ENCODE peak calls at places on chromosomes 3 and 15, in eight cellular contexts. W, H, R, C, S, X, J and A are unnamed samples.

GRCh38 chr3:60301142-60301541 is 950.1 kb downstream of the FHIT start:
- DNase-seq in W (no peak), H (no peak), R (no peak), C (no peak), S (no peak), X (no peak), J (no peak), A (no peak)

GRCh38 chr3:57755368-57756021 is 614 bp upstream of the SLMAP start:
- DNase-seq in W (no peak), H (peak; percentile 82), R (peak; percentile 32), C (no peak), S (no peak), X (no peak), J (peak; percentile 78), A (peak; percentile 80)

GRCh38 chr3:3307491-3307890 is 128.0 kb upstream of the CRBN start:
- DNase-seq in W (no peak), H (no peak), R (no peak), C (no peak), S (no peak), X (no peak), J (no peak), A (no peak)

GRCh38 chr3:54536450-54536849 is 391.4 kb downstream of the LRTM1 start:
- DNase-seq in W (no peak), H (no peak), R (no peak), C (no peak), S (no peak), X (no peak), J (no peak), A (no peak)

GRCh38 chr3:24305795-24306467 is 188.7 kb downstream of the THRB start:
- DNase-seq in W (no peak), H (no peak), R (no peak), C (no peak), S (no peak), X (no peak), J (no peak), A (no peak)

GRCh38 chr3:179179256-179179655 is 31.1 kb downstream of the PIK3CA start:
- DNase-seq in W (no peak), H (no peak), R (no peak), C (no peak), S (no peak), X (no peak), J (no peak), A (no peak)

GRCh38 chr15:52010633-52011595 is 8.1 kb upstream of the MAPK6 start:
- DNase-seq in W (no peak), H (no peak), R (no peak), C (no peak), S (no peak), X (no peak), J (no peak), A (no peak)

GRCh38 chr3:99666201-99666600 is 27.8 kb downstream of the COL8A1 start:
- DNase-seq in W (no peak), H (no peak), R (no peak), C (no peak), S (no peak), X (no peak), J (no peak), A (no peak)

GRCh38 chr3:122313261-122313660 is 11.8 kb upstream of the CSTA start:
- DNase-seq in W (no peak), H (no peak), R (no peak), C (no peak), S (no peak), X (no peak), J (no peak), A (no peak)

GRCh38 chr3:137110392-137110996 is 152.7 kb downstream of the IL20RB start:
- DNase-seq in W (no peak), H (peak; percentile 16), R (no peak), C (no peak), S (no peak), X (no peak), J (no peak), A (no peak)

GRCh38 chr3:171321241-171321640 is 139.0 kb downstream of the TNIK start:
- DNase-seq in W (no peak), H (no peak), R (no peak), C (no peak), S (no peak), X (no peak), J (no peak), A (no peak)

GRCh38 chr3:69699183-69699582 is 40.1 kb upstream of the MITF start:
- DNase-seq in W (no peak), H (no peak), R (no peak), C (no peak), S (no peak), X (no peak), J (no peak), A (no peak)

GRCh38 chr3:175186511-175186910 is 327.4 kb downstream of the NAALADL2 start:
- DNase-seq in W (no peak), H (no peak), R (no peak), C (no peak), S (no peak), X (no peak), J (no peak), A (no peak)

GRCh38 chr3:79233431-79234060 is 534.3 kb downstream of the ROBO1 start:
- DNase-seq in W (no peak), H (no peak), R (no peak), C (no peak), S (no peak), X (no peak), J (no peak), A (no peak)

GRCh38 chr15:75712668-75713337 is at the start of gene CSPG4:
- DNase-seq in W (no peak), H (no peak), R (no peak), C (peak; percentile 46), S (peak; percentile 83), X (peak; percentile 84), J (no peak), A (peak; percentile 56)
- TF ChIP-seq POLR2A in W (no peak), H (no peak), R (no peak), C (peak; percentile 88), S (peak; percentile 39), X (peak; percentile 77), J (no peak), A (no peak)

GRCh38 chr3:196317702-196318467 is at the start of gene DYNLT2B:
- DNase-seq in W (peak; percentile 96), H (peak; percentile 94), R (peak; percentile 97), C (peak; percentile 73), S (peak; percentile 91), X (peak; percentile 94), J (peak; percentile 95), A (peak; percentile 90)
- TF ChIP-seq POLR2A in W (no peak), H (peak; percentile 96), R (peak; percentile 77), C (peak; percentile 71), S (peak; percentile 48), X (peak; percentile 82), J (peak; percentile 58), A (no peak)

DNA sequence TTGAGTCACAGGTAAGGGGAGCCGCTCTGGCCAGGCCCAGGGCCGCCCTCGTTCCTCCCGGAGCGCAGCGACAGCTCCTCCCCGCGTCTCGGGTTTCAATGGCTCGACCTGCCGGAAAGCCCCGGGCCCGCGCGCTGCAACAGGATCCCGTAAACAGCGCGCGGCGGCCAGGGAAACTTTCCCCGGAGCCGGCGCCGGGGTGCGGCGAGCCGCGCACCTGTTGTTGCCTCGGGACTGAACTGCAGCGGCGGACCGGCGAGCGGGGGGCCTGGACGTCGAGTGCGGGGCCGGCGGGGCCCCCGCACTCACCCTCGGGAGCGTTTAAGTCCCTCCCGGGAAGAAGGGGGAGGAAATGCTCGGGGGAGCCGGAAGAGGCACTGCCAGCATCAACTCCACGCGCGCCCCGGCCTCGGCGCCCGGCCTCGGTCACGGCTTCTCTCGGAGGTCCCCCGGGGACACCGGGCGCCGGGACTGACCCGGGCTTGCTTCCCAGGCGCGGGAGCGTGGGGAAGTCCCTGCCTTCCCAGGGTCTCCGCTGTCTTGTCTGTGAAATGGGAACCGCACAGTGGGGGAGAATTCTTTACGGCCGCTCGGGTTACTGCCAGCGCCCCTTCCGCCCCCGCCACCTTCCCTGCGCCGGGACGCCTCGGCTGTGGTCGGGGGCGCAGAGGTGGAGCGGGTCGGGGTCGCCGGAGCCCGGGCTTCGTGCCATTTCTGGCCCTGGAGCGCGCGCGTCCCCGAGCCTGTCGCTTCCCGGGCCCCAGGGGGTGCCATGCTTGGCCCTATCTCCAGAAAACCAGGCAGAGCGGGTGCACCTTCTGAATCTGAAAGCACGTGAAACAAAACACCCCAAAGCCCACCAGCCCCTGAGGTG is 7.4 kb upstream of the PGPEP1L start:
- DNase-seq in W (peak; percentile 90), H (peak; percentile 41), R (peak; percentile 60), C (no peak), S (peak; percentile 82), X (peak; percentile 75), J (no peak), A (peak; percentile 52)
- TF ChIP-seq POLR2A in W (no peak), H (no peak), R (peak; percentile 11), C (no peak), S (no peak), X (no peak), J (no peak), A (no peak)

GRCh38 chr3:120557115-120557514 is 39.0 kb upstream of the NDUFB4 start:
- DNase-seq in W (no peak), H (no peak), R (no peak), C (no peak), S (no peak), X (no peak), J (no peak), A (no peak)

GRCh38 chr3:120560304-120561250 is 35.6 kb upstream of the NDUFB4 start:
- DNase-seq in W (no peak), H (no peak), R (no peak), C (no peak), S (no peak), X (no peak), J (no peak), A (no peak)

GRCh38 chr3:120561251-120562045 is 34.7 kb upstream of the NDUFB4 start:
- DNase-seq in W (peak; percentile 92), H (peak; percentile 77), R (no peak), C (peak; percentile 58), S (peak; percentile 83), X (peak; percentile 71), J (peak; percentile 89), A (peak; percentile 89)

GRCh38 chr3:120559228-120560061 is 36.7 kb upstream of the NDUFB4 start:
- DNase-seq in W (no peak), H (peak; percentile 73), R (no peak), C (no peak), S (peak; percentile 88), X (peak; percentile 71), J (no peak), A (peak; percentile 61)

DNA sequence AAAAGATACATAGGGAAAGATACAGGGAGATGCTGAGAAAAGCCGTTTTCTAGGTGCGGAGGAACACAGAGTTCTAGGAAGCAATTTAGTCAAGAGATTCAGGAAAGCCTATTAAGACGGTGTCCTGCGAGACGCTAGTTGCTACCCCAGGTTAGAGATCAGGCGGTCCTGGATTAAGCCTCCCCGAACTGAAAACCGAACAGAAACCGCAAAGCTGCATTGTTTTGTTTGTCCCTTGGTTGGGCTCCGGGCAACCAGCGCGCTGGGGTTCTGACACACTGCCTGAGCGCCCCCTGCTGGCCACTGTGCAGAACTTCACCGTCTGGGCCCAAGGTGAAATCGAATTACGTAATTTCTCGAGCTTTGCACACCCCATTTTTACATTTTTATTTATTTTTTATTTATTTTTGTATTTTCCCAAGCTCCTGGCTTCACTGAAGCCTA is 37.3 kb upstream of the NDUFB4 start:
- DNase-seq in W (peak; percentile 97), H (peak; percentile 87), R (peak; percentile 60), C (peak; percentile 82), S (peak; percentile 94), X (peak; percentile 94), J (peak; percentile 93), A (peak; percentile 95)
- TF ChIP-seq POLR2A in W (no peak), H (no peak), R (no peak), C (no peak), S (peak; percentile 53), X (peak; percentile 33), J (no peak), A (no peak)